ENCODE peak calls at places on chromosomes 7 and 10, in ten cellular contexts. U, O, R, E, T, C, Z, M, A and N are unnamed samples.

GRCh38 chr10:22623624-22624263 is 90.6 kb downstream of the PIP4K2A start:
- DNase-seq in U (peak; percentile 41), O (no peak), R (no peak), E (no peak), T (no peak), C (no peak), Z (no peak), M (no peak), A (no peak), N (no peak)

GRCh38 chr7:151897201-151897711 is 20.3 kb upstream of the PRKAG2 start:
- DNase-seq in U (no peak), O (no peak), R (no peak), E (peak; percentile 75), T (no peak), C (peak; percentile 62), Z (no peak), M (no peak), A (peak; percentile 54), N (no peak)

GRCh38 chr7:2143450-2143849 is 89.3 kb downstream of the MAD1L1 start:
- DNase-seq in U (no peak), O (no peak), R (no peak), E (no peak), T (peak; percentile 52), C (no peak), Z (no peak), M (no peak), A (no peak), N (no peak)

GRCh38 chr10:6218692-6219493 is 16.2 kb downstream of the PFKFB3 start:
- DNase-seq in U (no peak), O (no peak), R (no peak), E (no peak), T (no peak), C (no peak), Z (no peak), M (no peak), A (no peak), N (no peak)

GRCh38 chr10:71433116-71433982 is 36.6 kb downstream of the CDH23 start:
- DNase-seq in U (no peak), O (peak; percentile 62), R (no peak), E (peak; percentile 60), T (no peak), C (no peak), Z (peak; percentile 13), M (peak; percentile 22), A (no peak), N (no peak)

GRCh38 chr10:67506083-67506756 is 189.8 kb downstream of the CTNNA3 start:
- DNase-seq in U (no peak), O (no peak), R (no peak), E (no peak), T (no peak), C (no peak), Z (no peak), M (no peak), A (peak; percentile 4), N (no peak)

GRCh38 chr10:47134166-47134565 is 165.8 kb upstream of the GDF10 start:
- DNase-seq in U (no peak), O (no peak), R (no peak), E (no peak), T (no peak), C (no peak), Z (no peak), M (no peak), A (no peak), N (no peak)

GRCh38 chr10:57657164-57657765 is 610.4 kb downstream of the IPMK start:
- DNase-seq in U (peak; percentile 25), O (peak; percentile 40), R (no peak), E (no peak), T (no peak), C (peak; percentile 61), Z (no peak), M (peak; percentile 70), A (peak; percentile 66), N (peak; percentile 31)

GRCh38 chr10:121553455-121553854 is 44.8 kb downstream of the FGFR2 start:
- DNase-seq in U (no peak), O (no peak), R (no peak), E (no peak), T (peak; percentile 43), C (no peak), Z (no peak), M (no peak), A (no peak), N (no peak)

GRCh38 chr10:123945506-123945905 is 53.9 kb upstream of the CPXM2 start:
- DNase-seq in U (no peak), O (no peak), R (no peak), E (no peak), T (peak; percentile 62), C (no peak), Z (no peak), M (no peak), A (peak; percentile 39), N (peak; percentile 13)

GRCh38 chr10:23217471-23217870 is 25.4 kb downstream of the PTF1A start:
- DNase-seq in U (no peak), O (no peak), R (no peak), E (no peak), T (no peak), C (no peak), Z (no peak), M (no peak), A (no peak), N (no peak)

GRCh38 chr10:117165557-117166419 is 27.7 kb upstream of the VAX1 start:
- DNase-seq in U (peak; percentile 46), O (peak; percentile 11), R (peak; percentile 16), E (no peak), T (no peak), C (peak; percentile 79), Z (no peak), M (no peak), A (peak; percentile 55), N (no peak)

GRCh38 chr10:4825868-4826787 is at the start of gene AKR1E2:
- DNase-seq in U (peak; percentile 92), O (peak; percentile 88), R (no peak), E (peak; percentile 97), T (no peak), C (peak; percentile 82), Z (peak; percentile 86), M (peak; percentile 81), A (peak; percentile 91), N (no peak)

GRCh38 chr7:143269254-143269653 is 6.0 kb downstream of the GSTK1 start:
- DNase-seq in U (no peak), O (no peak), R (no peak), E (no peak), T (no peak), C (no peak), Z (no peak), M (peak; percentile 67), A (no peak), N (no peak)

GRCh38 chr10:132713421-132714095 is 72.4 kb downstream of the NKX6-2 start:
- DNase-seq in U (no peak), O (no peak), R (no peak), E (peak; percentile 79), T (no peak), C (peak; percentile 27), Z (no peak), M (no peak), A (no peak), N (no peak)

GRCh38 chr7:132488634-132489302 is 87.5 kb downstream of the PLXNA4 start:
- DNase-seq in U (no peak), O (no peak), R (no peak), E (no peak), T (no peak), C (no peak), Z (peak; percentile 28), M (no peak), A (no peak), N (no peak)

GRCh38 chr7:36249091-36249490 is 96.0 kb downstream of the EEPD1 start:
- DNase-seq in U (no peak), O (no peak), R (no peak), E (no peak), T (no peak), C (no peak), Z (no peak), M (no peak), A (no peak), N (no peak)

GRCh38 chr7:151853896-151854807 is 22.8 kb downstream of the PRKAG2 start:
- DNase-seq in U (no peak), O (no peak), R (no peak), E (peak; percentile 93), T (no peak), C (no peak), Z (no peak), M (no peak), A (peak; percentile 57), N (no peak)

GRCh38 chr7:544528-545221 is 25.0 kb upstream of the PDGFA start:
- DNase-seq in U (no peak), O (no peak), R (no peak), E (no peak), T (no peak), C (no peak), Z (no peak), M (no peak), A (no peak), N (no peak)